ENCODE peak calls at places on chromosomes 7 and 10, in nine cellular contexts. R is spleen, P is Peyer's patch, G is adrenal gland, D is prostate gland, S is right lobe of liver, H is ovary, B is HCT116, F is transverse colon. N is an unnamed sample.

GRCh38 chr10:102467318-102467717 is 16.0 kb upstream of the C10orf95 start:
- DNase-seq in F (no peak), R (no peak), P (no peak), D (no peak), H (no peak), G (no peak), S (no peak), B (no peak), N (no peak)

GRCh38 chr10:60299961-60300883 is 89.5 kb downstream of the ANK3 start:
- DNase-seq in G (no peak), B (no peak), R (no peak), H (no peak), S (no peak), P (no peak), D (no peak), F (no peak), N (no peak)

GRCh38 chr10:126225672-126226007 is 162.6 kb downstream of the ADAM12 start:
- DNase-seq in B (no peak), P (no peak), F (no peak), H (peak), G (no peak), R (no peak), S (no peak), D (no peak), N (no peak)

GRCh38 chr10:133166504-133166827 is 6.4 kb downstream of the KNDC1 start:
- DNase-seq in B (no peak), R (no peak), D (no peak), H (no peak), S (no peak), F (no peak), P (no peak), G (no peak), N (no peak)

GRCh38 chr10:113520606-113521481 is 32.0 kb upstream of the HABP2 start:
- DNase-seq in S (no peak), G (peak), D (peak), R (no peak), B (peak), P (peak), F (peak), H (peak), N (peak)

GRCh38 chr10:124300224-124300623 is 118.5 kb downstream of the OAT start:
- DNase-seq in F (no peak), D (no peak), P (peak), H (no peak), G (no peak), B (no peak), R (no peak), S (no peak), N (no peak)

GRCh38 chr10:329361-330099 is 194.3 kb downstream of the ZMYND11 start:
- DNase-seq in B (peak), S (peak), F (peak), P (peak), H (peak), G (peak), D (peak), R (no peak), N (peak)

GRCh38 chr7:37908221-37908788 is 8.3 kb downstream of the SFRP4 start:
- DNase-seq in P (no peak), B (no peak), F (no peak), R (no peak), D (no peak), G (no peak), S (no peak), H (no peak), N (no peak)

GRCh38 chr10:24156686-24157085 is 52.3 kb upstream of the KIAA1217 start:
- DNase-seq in D (no peak), P (no peak), B (no peak), R (no peak), H (no peak), S (no peak), F (no peak), G (no peak), N (no peak)

GRCh38 chr7:7719235-7719634 is 828 bp upstream of the RPA3 start:
- DNase-seq in F (peak), P (no peak), B (peak), R (no peak), D (peak), G (peak), H (no peak), S (no peak), N (peak)

GRCh38 chr7:135827391-135827790 is 78.8 kb upstream of the FAM180A start:
- DNase-seq in S (no peak), B (no peak), H (no peak), F (no peak), P (no peak), D (no peak), G (no peak), R (no peak), N (no peak)

GRCh38 chr7:157690833-157691382 is 354.1 kb downstream of the DNAJB6 start:
- DNase-seq in P (peak), F (peak), D (peak), G (peak), H (no peak), R (peak), B (peak), S (no peak), N (peak)

DNA sequence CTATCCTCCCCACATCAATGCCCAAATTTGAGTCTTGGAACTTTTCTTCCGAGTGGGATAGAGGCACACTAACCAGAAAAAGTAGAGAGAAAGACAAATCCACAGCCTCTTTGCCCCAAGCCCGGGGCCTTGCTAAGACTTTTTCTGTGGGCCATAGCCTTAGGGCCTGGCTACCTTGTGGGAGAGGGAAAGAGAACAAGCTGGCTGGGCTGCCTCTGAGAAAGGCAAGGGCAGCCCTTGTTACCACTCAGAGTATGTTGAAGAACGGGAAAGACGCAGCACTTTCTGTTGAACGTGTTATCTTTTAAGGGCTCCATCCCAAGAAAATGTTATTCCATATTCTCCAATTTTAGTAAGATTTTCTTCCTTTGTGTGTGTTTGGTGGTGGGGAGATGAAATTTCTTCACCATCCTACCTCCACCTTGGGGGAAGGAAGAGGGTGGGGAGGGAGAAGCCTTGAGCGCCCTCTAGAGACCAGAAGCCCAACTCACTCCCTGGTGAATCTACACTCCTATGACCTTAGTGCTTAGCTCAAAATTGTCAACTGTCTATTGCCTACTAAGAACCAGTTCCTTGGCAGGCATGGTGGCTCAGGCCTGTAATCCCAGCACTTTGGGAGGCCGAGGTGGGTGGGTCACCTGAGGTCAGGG is 3.9 kb upstream of the NRF1 start:
- DNase-seq in F (peak), B (no peak), P (peak), D (no peak), S (no peak), R (no peak), G (no peak), H (no peak), N (no peak)
- H3K27ac ChIP-seq in F (no peak), B (no peak), P (no peak), D (no peak), S (no peak), R (no peak), G (no peak), H (no peak), N (no peak)

GRCh38 chr7:151058766-151059361 is 525 bp upstream of the SLC4A2 start:
- DNase-seq in F (no peak), H (no peak), S (no peak), P (peak), D (no peak), R (peak), B (no peak), G (no peak), N (no peak)

GRCh38 chr7:151059362-151060112 is at the start of gene SLC4A2:
- DNase-seq in D (peak), R (peak), F (peak), B (no peak), P (peak), H (peak), S (peak), G (peak), N (peak)

GRCh38 chr7:151057737-151057988 is at the start of gene CDK5:
- DNase-seq in B (no peak), F (no peak), D (no peak), G (no peak), R (no peak), S (no peak), H (no peak), P (no peak), N (no peak)

GRCh38 chr7:151057038-151057736 is 510 bp downstream of the CDK5 start:
- DNase-seq in G (no peak), P (no peak), H (no peak), F (no peak), B (no peak), R (no peak), S (no peak), D (no peak), N (no peak)

DNA sequence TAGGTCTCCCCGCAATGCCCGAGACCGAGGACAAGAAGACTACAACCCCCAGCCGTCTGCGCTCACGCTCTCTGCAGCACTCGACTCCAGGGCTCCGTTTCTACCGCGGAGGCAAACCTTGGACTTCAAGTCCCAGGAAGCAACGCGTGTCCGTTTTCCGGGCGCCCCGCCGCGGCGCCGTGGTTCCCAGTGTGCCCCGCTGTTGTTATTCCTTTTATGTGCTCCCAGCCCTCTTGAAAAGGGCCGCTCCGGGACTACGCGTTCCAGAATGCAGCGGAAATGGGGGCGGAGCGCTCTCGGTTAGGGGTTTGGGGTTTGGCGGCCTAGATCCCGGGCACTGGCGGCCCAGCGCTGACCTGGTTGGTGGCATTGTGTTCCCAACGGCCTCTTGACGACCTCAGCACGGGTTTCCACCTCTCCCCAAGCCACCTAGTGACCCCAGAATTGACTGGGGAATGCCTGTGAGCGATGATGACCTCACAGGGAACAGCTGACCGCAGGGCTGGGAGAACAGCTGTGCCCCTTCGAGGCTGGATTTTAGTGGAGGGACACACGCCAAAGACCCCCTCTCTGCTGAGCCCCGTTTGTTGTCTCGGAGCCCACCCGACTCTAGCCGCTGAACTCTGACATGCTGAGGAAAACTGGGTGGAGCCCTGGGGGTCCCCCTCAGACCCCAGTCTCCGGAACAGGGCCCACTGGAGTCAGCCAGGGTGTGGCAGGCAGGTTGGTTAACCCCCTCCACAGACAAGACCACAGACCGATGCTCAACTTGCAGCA is 480 bp upstream of the CDK5 start:
- DNase-seq in F (peak), S (peak), R (peak), B (peak), P (peak), G (peak), H (peak), D (peak), N (peak)
- TF ChIP-seq POLR2A in F (peak), S (peak), R (peak), B (peak), P (peak), G (peak), H (peak), D (peak), N (peak)

GRCh38 chr10:91629715-91630549 is 2.9 kb downstream of the PPP1R3C start:
- DNase-seq in P (no peak), S (no peak), H (no peak), B (no peak), F (no peak), G (no peak), D (no peak), R (no peak), N (no peak)
- H3K27ac ChIP-seq in P (no peak), S (peak), H (no peak), B (no peak), F (no peak), G (no peak), D (no peak), R (no peak), N (peak)

GRCh38 chr10:78972160-78972946 is 96.4 kb upstream of the ZMIZ1 start:
- DNase-seq in R (no peak), G (peak), F (peak), H (peak), B (peak), P (peak), D (peak), S (peak), N (peak)

GRCh38 chr10:78973901-78974408 is 94.8 kb upstream of the ZMIZ1 start:
- DNase-seq in R (peak), F (no peak), S (no peak), G (peak), H (peak), B (peak), D (peak), P (peak), N (peak)

GRCh38 chr10:78971094-78971682 is 97.6 kb upstream of the ZMIZ1 start:
- DNase-seq in D (no peak), S (no peak), P (no peak), B (no peak), H (no peak), F (no peak), G (no peak), R (no peak), N (no peak)

GRCh38 chr10:78974409-78975317 is 94.1 kb upstream of the ZMIZ1 start:
- DNase-seq in D (peak), R (no peak), P (peak), G (peak), H (peak), F (peak), B (peak), S (no peak), N (peak)

GRCh38 chr10:78972947-78973900 is 95.5 kb upstream of the ZMIZ1 start:
- DNase-seq in F (peak), G (peak), H (peak), R (peak), P (peak), D (peak), B (peak), S (peak), N (peak)
- TF ChIP-seq POLR2A in F (peak), G (peak), H (peak), R (peak), P (peak), D (no peak), B (no peak), S (peak), N (no peak)

N was measured in uterus.